ENCODE peak calls at places on chromosome 7, in five cellular contexts. One of them, this sample, is unnamed. For H3K9me3, the result is how much of the 10 kb centered on the place peaks cover.

GRCh38 chr7:27640914-27641570 is 21.6 kb downstream of the HIBADH start:
- DNase-seq in HCT116: no peak
- DNase-seq in GM23248: peak
- DNase-seq in heart right ventricle: peak
- DNase-seq in HepG2: peak
- DNase-seq in this sample: no peak

GRCh38 chr7:15778191-15778590 is 91.7 kb upstream of the MEOX2 start:
- DNase-seq in heart right ventricle: no peak
- DNase-seq in HCT116: no peak
- DNase-seq in GM23248: no peak
- DNase-seq in HepG2: no peak
- DNase-seq in this sample: no peak

GRCh38 chr7:5429857-5430611 is 6.4 kb upstream of the TNRC18 start:
- DNase-seq in GM23248: peak
- DNase-seq in HCT116: no peak
- DNase-seq in heart right ventricle: no peak
- DNase-seq in HepG2: no peak
- DNase-seq in this sample: no peak

GRCh38 chr7:421056-421991 is 98.3 kb downstream of the PDGFA start:
- DNase-seq in HCT116: no peak
- DNase-seq in HepG2: no peak
- DNase-seq in heart right ventricle: no peak
- DNase-seq in GM23248: no peak
- DNase-seq in this sample: no peak

GRCh38 chr7:69817096-69817495 is 218.8 kb downstream of the AUTS2 start:
- DNase-seq in HCT116: no peak
- DNase-seq in GM23248: peak
- DNase-seq in heart right ventricle: no peak
- DNase-seq in HepG2: no peak
- DNase-seq in this sample: no peak

GRCh38 chr7:151213826-151214225 is 3.5 kb upstream of the H2BK1 start:
- DNase-seq in heart right ventricle: no peak
- DNase-seq in HepG2: no peak
- DNase-seq in GM23248: no peak
- DNase-seq in HCT116: no peak
- DNase-seq in this sample: no peak

GRCh38 chr7:102468416-102469350 is 3.9 kb downstream of the LRWD1 start:
- DNase-seq in HepG2: no peak
- DNase-seq in heart right ventricle: no peak
- DNase-seq in GM23248: no peak
- DNase-seq in HCT116: no peak
- DNase-seq in this sample: no peak

GRCh38 chr7:156639426-156640256 is 933 bp upstream of the RNF32 start:
- DNase-seq in HCT116: no peak
- DNase-seq in GM23248: peak
- DNase-seq in HepG2: no peak
- DNase-seq in heart right ventricle: no peak
- DNase-seq in this sample: no peak

GRCh38 chr7:123727071-123727837 is 21.5 kb downstream of the WASL start:
- DNase-seq in GM23248: peak
- DNase-seq in heart right ventricle: no peak
- DNase-seq in HepG2: peak
- DNase-seq in HCT116: no peak
- DNase-seq in this sample: peak

GRCh38 chr7:127391591-127392181 is 822 bp downstream of the ZNF800 start:
- DNase-seq in HepG2: no peak
- DNase-seq in GM23248: peak
- DNase-seq in heart right ventricle: peak
- DNase-seq in HCT116: no peak
- DNase-seq in this sample: no peak
- H3K27ac ChIP-seq in HepG2: peak
- H3K27ac ChIP-seq in GM23248: peak
- H3K27ac ChIP-seq in heart right ventricle: peak
- H3K27ac ChIP-seq in HCT116: peak
- H3K27ac ChIP-seq in this sample: no peak

DNA sequence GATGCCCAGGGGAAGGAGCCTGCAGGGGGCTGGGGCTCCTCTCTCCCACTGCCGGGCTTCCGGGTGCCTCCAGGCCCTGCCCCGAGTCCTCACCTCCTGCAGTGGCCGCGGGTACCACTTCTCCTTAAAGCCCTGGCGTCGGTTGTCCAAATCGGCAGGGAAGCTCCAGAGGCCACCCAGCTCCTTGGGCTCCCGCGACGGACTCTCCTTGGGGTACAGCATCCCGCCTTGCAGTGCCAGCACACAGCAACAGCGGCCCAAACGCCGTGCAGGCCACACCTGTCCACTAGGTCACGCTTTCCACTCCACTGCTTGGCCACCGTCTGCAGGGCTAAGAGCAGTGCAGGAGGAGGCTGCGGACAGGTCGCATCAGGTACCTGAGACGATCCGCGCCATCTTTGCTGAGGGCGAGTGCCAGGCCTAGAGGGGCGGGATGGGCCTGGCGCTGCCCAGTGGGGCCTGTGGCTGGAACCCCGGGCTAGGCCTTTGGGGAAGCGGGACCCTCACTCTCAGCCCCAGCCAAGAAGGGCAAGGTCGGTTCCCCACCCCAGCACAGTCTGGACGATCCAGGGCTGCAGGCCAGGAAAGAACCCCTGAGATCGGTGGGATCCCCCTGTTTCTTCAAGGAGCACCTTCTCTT is 47.7 kb upstream of the ZNF479 start:
- DNase-seq in HCT116: no peak
- DNase-seq in heart right ventricle: no peak
- DNase-seq in GM23248: no peak
- DNase-seq in HepG2: no peak
- DNase-seq in this sample: no peak
- H3K9me3 ChIP-seq in HCT116: under half
- H3K9me3 ChIP-seq in heart right ventricle: under half
- H3K9me3 ChIP-seq in GM23248: under half
- H3K9me3 ChIP-seq in HepG2: half or more
- H3K9me3 ChIP-seq in this sample: half or more

GRCh38 chr7:148670374-148670773 is 28.3 kb upstream of the CUL1 start:
- DNase-seq in heart right ventricle: no peak
- DNase-seq in GM23248: peak
- DNase-seq in HepG2: no peak
- DNase-seq in HCT116: no peak
- DNase-seq in this sample: no peak
- H3K27ac ChIP-seq in heart right ventricle: no peak
- H3K27ac ChIP-seq in GM23248: no peak
- H3K27ac ChIP-seq in HepG2: no peak
- H3K27ac ChIP-seq in HCT116: no peak
- H3K27ac ChIP-seq in this sample: no peak

DNA sequence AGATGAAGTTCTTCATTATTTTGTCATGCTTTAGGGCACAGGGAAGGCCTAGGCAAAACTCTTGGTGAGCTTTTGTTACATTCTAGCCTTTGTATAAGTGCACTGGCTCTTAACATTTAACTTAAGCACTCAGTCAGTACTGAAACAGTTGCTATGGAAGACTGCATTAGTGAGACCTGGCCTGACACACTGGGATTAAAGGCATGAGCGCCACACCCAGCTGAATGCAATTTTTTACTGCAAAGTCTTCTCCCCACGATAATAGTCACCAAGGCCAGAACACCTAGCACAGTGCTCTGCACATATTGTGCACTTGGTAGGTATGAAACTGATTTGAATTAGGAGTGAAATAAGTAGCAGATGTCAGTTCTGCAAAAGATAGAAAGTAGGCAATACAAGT is 41.2 kb upstream of the ZNF138 start:
- DNase-seq in HepG2: no peak
- DNase-seq in heart right ventricle: no peak
- DNase-seq in GM23248: no peak
- DNase-seq in HCT116: no peak
- DNase-seq in this sample: no peak
- H3K9me3 ChIP-seq in HepG2: under half
- H3K9me3 ChIP-seq in heart right ventricle: under half
- H3K9me3 ChIP-seq in GM23248: under half
- H3K9me3 ChIP-seq in HCT116: under half
- H3K9me3 ChIP-seq in this sample: under half

This sample was measured in AG04450.